ENCODE peak calls at places on chromosomes 11 and 22, in six cellular contexts. B is cardiac fibroblast, E is lower lobe of right lung, S is pancreas, V is cardiac muscle cell, H is transverse colon. C is an unnamed sample.

GRCh38 chr22:27046126-27046525 is 388.7 kb downstream of the MIAT start:
- DNase-seq in S (no peak), V (no peak), B (no peak), H (no peak), E (no peak), C (no peak)

GRCh38 chr11:7977251-7977917 is 9.8 kb upstream of the EIF3F start:
- DNase-seq in H (no peak), S (no peak), B (peak), V (no peak), E (no peak), C (peak)

GRCh38 chr11:134261626-134262488 is 8.5 kb downstream of the ACAD8 start:
- DNase-seq in E (no peak), B (peak), V (peak), S (no peak), H (no peak), C (no peak)

GRCh38 chr11:33919645-33920044 is 27.8 kb upstream of the LMO2 start:
- DNase-seq in H (no peak), S (no peak), B (no peak), E (no peak), V (no peak), C (no peak)

GRCh38 chr22:42180349-42180842 is 49.8 kb upstream of the CYP2D6 start:
- DNase-seq in V (no peak), S (no peak), E (no peak), H (peak), B (no peak), C (no peak)

GRCh38 chr11:88507771-88508557 is 170.4 kb upstream of the CTSC start:
- DNase-seq in B (no peak), H (no peak), V (peak), S (no peak), E (no peak), C (no peak)

GRCh38 chr11:13105237-13105844 is 96.2 kb downstream of the RASSF10 start:
- DNase-seq in E (no peak), S (no peak), B (no peak), V (no peak), H (peak), C (no peak)

GRCh38 chr22:38051900-38052862 is 5.0 kb upstream of the PICK1 start:
- DNase-seq in S (peak), B (peak), V (peak), H (peak), E (peak), C (peak)

GRCh38 chr11:63608353-63609345 is 5.6 kb downstream of the PLAAT3 start:
- DNase-seq in V (no peak), E (no peak), B (peak), S (no peak), H (no peak), C (no peak)

GRCh38 chr11:86150826-86151187 is 81.9 kb upstream of the PICALM start:
- DNase-seq in H (no peak), E (no peak), B (no peak), S (no peak), V (no peak), C (no peak)

GRCh38 chr11:75270896-75271415 is 30.4 kb downstream of the TPBGL start:
- DNase-seq in S (no peak), B (peak), H (peak), E (no peak), V (no peak), C (no peak)

GRCh38 chr22:20102203-20102780 is 13.6 kb upstream of the RANBP1 start:
- DNase-seq in V (no peak), E (no peak), S (no peak), H (no peak), B (no peak), C (no peak)

GRCh38 chr22:22556995-22557925 is 1.8 kb downstream of the PRAME start:
- DNase-seq in E (no peak), V (no peak), H (no peak), S (no peak), B (no peak), C (no peak)

GRCh38 chr22:33866521-33866920 is 53.8 kb downstream of the LARGE1 start:
- DNase-seq in H (no peak), S (no peak), V (no peak), B (no peak), E (no peak), C (no peak)

GRCh38 chr11:2990617-2991476 is 1.3 kb downstream of the NAP1L4 start:
- DNase-seq in E (no peak), V (peak), H (peak), S (no peak), B (no peak), C (no peak)

GRCh38 chr11:131064373-131064991 is 148.2 kb upstream of the SNX19 start:
- DNase-seq in V (peak), H (peak), E (no peak), B (peak), S (peak), C (peak)

GRCh38 chr11:110079726-110080125 is 13.5 kb upstream of the ZC3H12C start:
- DNase-seq in V (no peak), B (no peak), S (no peak), E (no peak), H (no peak), C (no peak)

DNA sequence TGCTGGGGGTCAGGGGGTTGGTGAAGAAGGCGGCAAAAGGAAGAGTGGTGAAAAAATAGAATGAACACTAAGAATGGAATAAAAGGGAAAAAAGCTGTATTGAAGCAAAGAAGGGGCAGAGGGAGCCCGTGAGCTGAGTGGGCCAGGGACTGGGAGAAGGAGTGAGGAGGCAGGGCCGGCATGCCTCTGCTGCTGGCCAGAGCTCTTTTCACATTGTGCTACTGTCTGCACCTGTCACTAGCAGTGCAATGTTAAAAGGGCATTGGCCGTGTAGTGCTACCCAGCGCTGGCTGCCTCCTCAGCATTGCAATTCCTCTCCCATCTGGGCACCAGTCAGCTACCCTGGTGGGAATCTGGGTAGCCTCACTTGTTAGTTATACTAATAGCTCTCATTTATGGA is 8.7 kb downstream of the YPEL4 start:
- DNase-seq in B (peak), S (no peak), V (peak), H (no peak), E (no peak), C (no peak)
- TF ChIP-seq CTCF in B (peak), S (no peak), V (peak), H (no peak), E (no peak), C (peak)

DNA sequence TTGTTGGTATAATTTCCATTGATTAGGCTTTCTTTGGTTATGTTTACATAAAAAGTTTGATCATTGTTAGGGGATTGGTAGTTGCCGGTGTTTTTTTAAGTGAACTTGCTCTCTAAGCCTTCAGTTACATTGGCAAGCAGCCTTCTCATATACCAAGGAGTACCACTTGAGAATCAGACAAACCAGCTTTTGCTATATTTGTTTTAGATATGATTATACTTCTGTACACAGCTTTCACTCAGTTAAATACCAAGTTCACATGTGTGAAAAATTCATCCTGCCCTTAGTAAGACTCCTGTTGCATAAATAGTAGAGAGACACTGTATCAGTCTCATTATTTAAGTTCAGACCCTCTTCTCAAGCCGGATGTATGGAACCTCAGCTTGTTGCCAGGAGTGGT is 22.5 kb downstream of the ALKBH3 start:
- DNase-seq in V (no peak), B (no peak), E (no peak), S (no peak), H (no peak), C (no peak)
- TF ChIP-seq CTCF in V (no peak), B (no peak), E (no peak), S (no peak), H (no peak), C (no peak)

GRCh38 chr11:17968206-17968605 is 44.6 kb downstream of the SERGEF start:
- DNase-seq in B (no peak), S (no peak), H (no peak), E (no peak), V (no peak), C (no peak)
- TF ChIP-seq CTCF in B (no peak), S (no peak), H (no peak), E (no peak), V (no peak), C (no peak)

GRCh38 chr22:32355760-32356159 is 1.9 kb upstream of the RFPL3 start:
- DNase-seq in S (no peak), E (no peak), B (no peak), V (no peak), H (no peak), C (no peak)
- TF ChIP-seq CTCF in S (no peak), E (no peak), B (no peak), V (no peak), H (no peak), C (no peak)

DNA sequence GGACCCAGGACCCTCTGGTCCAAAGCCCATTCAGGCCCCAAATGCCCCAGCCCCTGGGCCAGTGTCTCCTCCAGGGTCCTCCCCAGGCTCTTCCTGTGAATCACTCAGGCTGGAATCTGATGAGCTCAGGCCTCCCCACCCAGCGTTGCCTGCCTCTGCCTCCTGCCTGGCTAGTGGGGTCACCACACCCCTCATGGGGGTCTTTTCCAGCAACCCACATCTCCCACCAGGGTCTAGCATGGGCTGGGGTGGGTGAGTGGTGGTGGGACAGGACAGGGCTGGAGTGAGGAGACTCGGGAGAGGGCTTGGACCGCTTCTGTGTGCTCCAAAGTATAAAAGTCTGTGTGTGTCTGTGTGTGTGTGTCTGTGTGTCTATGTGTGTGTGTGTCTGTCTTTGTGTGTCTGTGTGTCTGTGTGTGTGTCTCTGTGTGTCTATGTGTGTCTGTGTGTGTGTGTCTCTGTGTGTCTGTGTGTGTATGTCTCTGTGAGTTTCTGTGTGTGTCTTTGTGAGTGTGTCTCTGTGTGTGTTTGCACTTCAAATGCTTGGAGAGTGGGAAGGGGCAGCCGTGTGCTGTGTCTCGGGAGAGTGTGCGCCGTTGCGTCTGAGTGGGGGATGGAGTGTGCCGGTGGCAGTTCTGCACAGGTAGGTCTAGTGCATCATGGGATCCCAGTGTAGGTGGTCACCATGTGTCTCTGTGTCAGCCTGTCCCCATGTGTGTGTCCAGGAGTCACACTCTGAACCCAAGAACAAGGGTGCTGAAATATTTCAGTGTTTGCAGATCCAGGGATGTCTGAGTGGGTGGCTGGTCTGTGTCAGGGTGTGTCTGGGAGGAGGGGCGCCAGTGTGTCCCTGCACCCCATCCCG is 8.8 kb downstream of the RIN1 start:
- DNase-seq in B (peak), V (no peak), H (no peak), S (no peak), E (no peak), C (no peak)
- TF ChIP-seq CTCF in B (peak), V (no peak), H (no peak), S (no peak), E (no peak), C (no peak)

GRCh38 chr22:50525991-50526848 is 822 bp upstream of the SCO2 start:
- DNase-seq in S (peak), H (peak), B (peak), E (peak), V (peak), C (no peak)
- TF ChIP-seq CTCF in S (peak), H (peak), B (peak), E (peak), V (peak), C (peak)